ENCODE peak calls at places on chromosomes 3 and 15, in ten cellular contexts. K is A549; H is WTC11; S is glutamatergic neuron; Q is lower lobe of right lung; O is CD4-positive, alpha-beta T cell; U is GM20000; Z is fibroblast of villous mesenchyme; I is ascending aorta; F is HFFc6. T is an unnamed sample.

GRCh38 chr15:88225484-88225883 is 31.1 kb downstream of the NTRK3 start:
- DNase-seq in K (no peak), H (no peak), S (no peak), Q (no peak), O (no peak), U (no peak), Z (no peak), I (no peak), F (no peak), T (no peak)

GRCh38 chr15:100131321-100132224 is 210.2 kb downstream of the ADAMTS17 start:
- DNase-seq in K (peak; percentile 57), H (peak; percentile 36), S (no peak), Q (peak; percentile 62), O (peak; percentile 6), U (peak; percentile 25), Z (peak; percentile 33), I (no peak), F (no peak), T (no peak)

GRCh38 chr3:50486219-50486888 is 17.1 kb downstream of the CACNA2D2 start:
- DNase-seq in K (no peak), H (no peak), S (no peak), Q (no peak), O (no peak), U (no peak), Z (no peak), I (no peak), F (peak; percentile 24), T (no peak)

GRCh38 chr15:70788114-70789049 is 25.0 kb upstream of the UACA start:
- DNase-seq in K (peak; percentile 94), H (no peak), S (no peak), Q (no peak), O (no peak), U (no peak), Z (peak; percentile 98), I (no peak), F (peak; percentile 81), T (no peak)

GRCh38 chr3:49498655-49499054 is 28.6 kb downstream of the DAG1 start:
- DNase-seq in K (peak; percentile 19), H (no peak), S (no peak), Q (no peak), O (no peak), U (no peak), Z (no peak), I (no peak), F (no peak), T (no peak)

GRCh38 chr3:12444582-12445468 is 39.5 kb upstream of the TSEN2 start:
- DNase-seq in K (peak; percentile 44), H (peak; percentile 37), S (no peak), Q (no peak), O (no peak), U (no peak), Z (peak; percentile 68), I (no peak), F (no peak), T (no peak)

GRCh38 chr15:78302579-78302978 is 3.2 kb upstream of the SKIC8 start:
- DNase-seq in K (no peak), H (no peak), S (no peak), Q (no peak), O (no peak), U (peak; percentile 31), Z (peak; percentile 67), I (no peak), F (peak; percentile 86), T (no peak)

GRCh38 chr15:96150277-96150676 is 180.2 kb upstream of the NR2F2 start:
- DNase-seq in K (no peak), H (no peak), S (no peak), Q (no peak), O (no peak), U (no peak), Z (no peak), I (no peak), F (no peak), T (no peak)

GRCh38 chr3:148718982-148719862 is 21.5 kb downstream of the AGTR1 start:
- DNase-seq in K (peak; percentile 32), H (peak; percentile 16), S (no peak), Q (no peak), O (no peak), U (no peak), Z (peak; percentile 34), I (no peak), F (peak; percentile 32), T (no peak)
- TF ChIP-seq CTCF in K (peak; percentile 76), H (no peak), S (no peak), Q (peak; percentile 19), O (no peak), U (no peak), Z (peak; percentile 55), I (peak; percentile 51), F (peak; percentile 79), T (peak; percentile 42)

GRCh38 chr3:94118390-94118789 is 55.5 kb downstream of the NSUN3 start:
- DNase-seq in K (no peak), H (no peak), S (no peak), Q (no peak), O (no peak), U (no peak), Z (no peak), I (no peak), F (no peak), T (no peak)

GRCh38 chr3:94114667-94115066 is 51.8 kb downstream of the NSUN3 start:
- DNase-seq in K (no peak), H (no peak), S (no peak), Q (no peak), O (no peak), U (no peak), Z (no peak), I (no peak), F (no peak), T (no peak)

GRCh38 chr3:94117729-94118128 is 54.9 kb downstream of the NSUN3 start:
- DNase-seq in K (no peak), H (no peak), S (no peak), Q (no peak), O (no peak), U (no peak), Z (peak; percentile 54), I (no peak), F (no peak), T (no peak)

GRCh38 chr3:94110854-94111253 is 48.0 kb downstream of the NSUN3 start:
- DNase-seq in K (no peak), H (no peak), S (no peak), Q (no peak), O (no peak), U (no peak), Z (no peak), I (no peak), F (no peak), T (no peak)

DNA sequence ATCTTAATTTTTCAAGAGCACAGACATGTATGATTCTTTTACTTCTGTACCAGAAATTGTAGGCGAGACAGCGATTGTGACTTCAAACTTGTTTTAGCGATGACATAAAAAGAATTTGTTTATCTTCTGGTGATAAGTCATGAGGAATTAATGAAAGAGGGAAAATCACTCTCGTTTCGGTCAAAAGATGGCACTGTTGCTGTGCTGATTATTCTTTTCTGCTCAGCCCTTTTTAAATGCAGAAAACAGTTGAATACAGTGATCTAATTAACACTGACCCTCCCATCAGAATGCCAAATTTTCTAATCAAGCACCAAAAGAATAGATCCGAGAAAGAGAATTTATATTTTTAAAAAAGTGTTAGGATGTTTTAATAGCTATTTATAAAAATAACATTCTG is 52.6 kb downstream of the NSUN3 start:
- DNase-seq in K (peak; percentile 32), H (no peak), S (no peak), Q (no peak), O (no peak), U (no peak), Z (peak; percentile 45), I (no peak), F (peak; percentile 26), T (no peak)
- TF ChIP-seq CTCF in K (peak; percentile 64), H (no peak), S (no peak), Q (peak; percentile 14), O (no peak), U (no peak), Z (peak; percentile 44), I (peak; percentile 4), F (peak; percentile 72), T (peak; percentile 75)

GRCh38 chr3:170564664-170565063 is 21.2 kb downstream of the SLC7A14 start:
- DNase-seq in K (no peak), H (no peak), S (no peak), Q (no peak), O (no peak), U (no peak), Z (no peak), I (no peak), F (no peak), T (no peak)

GRCh38 chr3:170563712-170564423 is 22.0 kb downstream of the SLC7A14 start:
- DNase-seq in K (no peak), H (no peak), S (no peak), Q (no peak), O (no peak), U (peak; percentile 22), Z (peak; percentile 64), I (no peak), F (peak; percentile 77), T (no peak)

GRCh38 chr3:170562080-170562479 is 23.8 kb downstream of the SLC7A14 start:
- DNase-seq in K (no peak), H (no peak), S (no peak), Q (no peak), O (no peak), U (no peak), Z (no peak), I (no peak), F (no peak), T (no peak)

GRCh38 chr3:170566413-170566812 is 19.5 kb downstream of the SLC7A14 start:
- DNase-seq in K (no peak), H (no peak), S (no peak), Q (no peak), O (no peak), U (no peak), Z (no peak), I (no peak), F (no peak), T (no peak)

GRCh38 chr3:170565495-170565894 is 20.4 kb downstream of the SLC7A14 start:
- DNase-seq in K (no peak), H (no peak), S (no peak), Q (no peak), O (no peak), U (no peak), Z (no peak), I (no peak), F (no peak), T (no peak)
- TF ChIP-seq CTCF in K (no peak), H (no peak), S (no peak), Q (no peak), O (no peak), U (no peak), Z (no peak), I (no peak), F (no peak), T (no peak)

GRCh38 chr15:92152983-92153382 is 240.7 kb upstream of the ST8SIA2 start:
- DNase-seq in K (no peak), H (no peak), S (no peak), Q (no peak), O (no peak), U (no peak), Z (no peak), I (no peak), F (no peak), T (no peak)

GRCh38 chr15:92143765-92144164 is 249.9 kb upstream of the ST8SIA2 start:
- DNase-seq in K (no peak), H (no peak), S (no peak), Q (no peak), O (no peak), U (no peak), Z (no peak), I (no peak), F (no peak), T (no peak)

GRCh38 chr15:92151741-92152140 is 241.9 kb upstream of the ST8SIA2 start:
- DNase-seq in K (no peak), H (no peak), S (no peak), Q (no peak), O (no peak), U (no peak), Z (no peak), I (no peak), F (no peak), T (no peak)

GRCh38 chr15:92149469-92149868 is 244.2 kb upstream of the ST8SIA2 start:
- DNase-seq in K (no peak), H (no peak), S (no peak), Q (no peak), O (no peak), U (no peak), Z (no peak), I (no peak), F (no peak), T (no peak)

DNA sequence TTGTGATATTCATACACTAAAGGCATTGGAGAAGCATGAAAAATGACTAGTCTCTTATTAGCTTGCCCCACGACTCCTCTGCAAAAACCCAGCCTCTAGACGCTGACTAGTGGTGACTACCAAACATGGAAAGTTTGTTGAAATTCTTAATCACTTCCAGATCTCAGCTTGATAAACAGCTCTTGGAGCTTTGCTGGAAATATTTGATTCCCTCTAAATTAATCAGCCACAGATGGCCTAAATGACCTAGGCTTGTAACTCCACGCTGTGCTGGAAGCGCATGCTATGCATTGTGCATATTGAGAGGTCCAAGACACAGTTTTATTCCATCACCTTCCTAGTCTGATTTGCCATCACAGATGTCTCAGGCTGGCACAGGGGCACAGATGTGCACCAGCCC is 244.7 kb upstream of the ST8SIA2 start:
- DNase-seq in K (no peak), H (no peak), S (no peak), Q (no peak), O (no peak), U (no peak), Z (peak; percentile 18), I (no peak), F (peak; percentile 31), T (no peak)
- TF ChIP-seq CTCF in K (no peak), H (no peak), S (no peak), Q (no peak), O (no peak), U (no peak), Z (no peak), I (no peak), F (no peak), T (no peak)